ENCODE peak calls at places on chromosomes 6 and 20, in four cellular contexts. X is iPS-NIHi11; I is left cardiac atrium; L is activated CD8-positive, alpha-beta memory T cell treated with anti-CD3 and anti-CD28 coated beads, Interleukin-2, amount 50 U/mL, for 4 hours. M is an unnamed sample.

GRCh38 chr6:133923938-133924593 is 29.0 kb upstream of the TBPL1 start:
- DNase-seq in X (peak), I (peak), L (peak), M (peak)

GRCh38 chr6:50030777-50031562 is 9.2 kb upstream of the DEFB110 start:
- DNase-seq in X (peak), I (no peak), L (no peak), M (no peak)

GRCh38 chr6:41167173-41167963 is 4.5 kb upstream of the TREM2 start:
- DNase-seq in X (peak), I (no peak), L (no peak), M (no peak)

GRCh38 chr6:32114853-32115252 is 5.7 kb upstream of the TNXB start:
- DNase-seq in X (no peak), I (no peak), L (no peak), M (peak)

GRCh38 chr6:10555625-10556309 is 34.6 kb downstream of the GCNT2 start:
- DNase-seq in X (peak), I (peak), L (no peak), M (no peak)

GRCh38 chr20:43438578-43439316 is 18.9 kb upstream of the SRSF6 start:
- DNase-seq in X (no peak), I (no peak), L (no peak), M (no peak)

GRCh38 chr6:96608074-96608473 is 45.1 kb downstream of the FHL5 start:
- DNase-seq in X (no peak), I (no peak), L (no peak), M (no peak)

GRCh38 chr6:73854998-73855718 is 159.2 kb downstream of the CD109 start:
- DNase-seq in X (peak), I (no peak), L (no peak), M (no peak)

GRCh38 chr6:138999949-139000725 is 12.1 kb upstream of the REPS1 start:
- DNase-seq in X (no peak), I (no peak), L (no peak), M (no peak)

GRCh38 chr6:127415096-127415495 is 44.1 kb downstream of the KIAA0408 start:
- DNase-seq in X (no peak), I (no peak), L (no peak), M (no peak)